ENCODE peak calls at places on chromosome 2, in nine cellular contexts. One of them, this sample, is unnamed.
A peak's percentile ranks its signal among the peaks of the same experiment; 100 is the strongest.

GRCh38 chr2:190637331-190637734 is 11.6 kb upstream of the NAB1 start:
- DNase-seq in GM10248: no peak
- DNase-seq in choroid plexus epithelial cell: peak; percentile 78
- DNase-seq in CD4-positive, alpha-beta T cell: no peak
- DNase-seq in tibial artery: no peak
- DNase-seq in OCI-LY7: peak; percentile 10
- DNase-seq in IMR-90: peak; percentile 66
- DNase-seq in ovary: no peak
- DNase-seq in HFFc6: no peak
- DNase-seq in this sample: no peak

GRCh38 chr2:196063773-196064172 is 4.9 kb downstream of the DNAH7 start:
- DNase-seq in GM10248: no peak
- DNase-seq in choroid plexus epithelial cell: no peak
- DNase-seq in CD4-positive, alpha-beta T cell: no peak
- DNase-seq in tibial artery: no peak
- DNase-seq in OCI-LY7: no peak
- DNase-seq in IMR-90: no peak
- DNase-seq in ovary: no peak
- DNase-seq in HFFc6: no peak
- DNase-seq in this sample: no peak

GRCh38 chr2:165637396-165637795 is 156.7 kb downstream of the GALNT3 start:
- DNase-seq in GM10248: no peak
- DNase-seq in choroid plexus epithelial cell: no peak
- DNase-seq in CD4-positive, alpha-beta T cell: no peak
- DNase-seq in tibial artery: no peak
- DNase-seq in OCI-LY7: no peak
- DNase-seq in IMR-90: no peak
- DNase-seq in ovary: no peak
- DNase-seq in HFFc6: no peak
- DNase-seq in this sample: no peak

GRCh38 chr2:229572434-229573338 is 141.7 kb downstream of the DNER start:
- DNase-seq in GM10248: no peak
- DNase-seq in choroid plexus epithelial cell: no peak
- DNase-seq in CD4-positive, alpha-beta T cell: no peak
- DNase-seq in tibial artery: no peak
- DNase-seq in OCI-LY7: no peak
- DNase-seq in IMR-90: no peak
- DNase-seq in ovary: no peak
- DNase-seq in HFFc6: no peak
- DNase-seq in this sample: no peak

GRCh38 chr2:27442282-27442980 is at the start of gene KRTCAP3:
- DNase-seq in GM10248: peak; percentile 82
- DNase-seq in choroid plexus epithelial cell: no peak
- DNase-seq in CD4-positive, alpha-beta T cell: peak; percentile 58
- DNase-seq in tibial artery: peak; percentile 58
- DNase-seq in OCI-LY7: peak; percentile 17
- DNase-seq in IMR-90: no peak
- DNase-seq in ovary: peak; percentile 70
- DNase-seq in HFFc6: no peak
- DNase-seq in this sample: peak; percentile 65

GRCh38 chr2:72155737-72156136 is 8.1 kb upstream of the CYP26B1 start:
- DNase-seq in GM10248: no peak
- DNase-seq in choroid plexus epithelial cell: no peak
- DNase-seq in CD4-positive, alpha-beta T cell: no peak
- DNase-seq in tibial artery: peak; percentile 49
- DNase-seq in OCI-LY7: no peak
- DNase-seq in IMR-90: no peak
- DNase-seq in ovary: no peak
- DNase-seq in HFFc6: no peak
- DNase-seq in this sample: no peak

GRCh38 chr2:184527058-184527457 is 71.3 kb upstream of the ZNF804A start:
- DNase-seq in GM10248: no peak
- DNase-seq in choroid plexus epithelial cell: no peak
- DNase-seq in CD4-positive, alpha-beta T cell: no peak
- DNase-seq in tibial artery: no peak
- DNase-seq in OCI-LY7: peak; percentile 20
- DNase-seq in IMR-90: no peak
- DNase-seq in ovary: no peak
- DNase-seq in HFFc6: no peak
- DNase-seq in this sample: no peak

GRCh38 chr2:240468300-240469238 is 33.1 kb downstream of the GPC1 start:
- DNase-seq in GM10248: no peak
- DNase-seq in choroid plexus epithelial cell: no peak
- DNase-seq in CD4-positive, alpha-beta T cell: no peak
- DNase-seq in tibial artery: peak; percentile 65
- DNase-seq in OCI-LY7: no peak
- DNase-seq in IMR-90: no peak
- DNase-seq in ovary: peak; percentile 40
- DNase-seq in HFFc6: no peak
- DNase-seq in this sample: peak; percentile 19

GRCh38 chr2:98604547-98604946 is 3.8 kb downstream of the COA5 start:
- DNase-seq in GM10248: no peak
- DNase-seq in choroid plexus epithelial cell: no peak
- DNase-seq in CD4-positive, alpha-beta T cell: no peak
- DNase-seq in tibial artery: no peak
- DNase-seq in OCI-LY7: no peak
- DNase-seq in IMR-90: no peak
- DNase-seq in ovary: no peak
- DNase-seq in HFFc6: no peak
- DNase-seq in this sample: no peak

GRCh38 chr2:27498975-27499374 is 2.3 kb downstream of the GCKR start:
- DNase-seq in GM10248: no peak
- DNase-seq in choroid plexus epithelial cell: no peak
- DNase-seq in CD4-positive, alpha-beta T cell: no peak
- DNase-seq in tibial artery: no peak
- DNase-seq in OCI-LY7: no peak
- DNase-seq in IMR-90: no peak
- DNase-seq in ovary: no peak
- DNase-seq in HFFc6: no peak
- DNase-seq in this sample: no peak

GRCh38 chr2:171810409-171810993 is 83.5 kb downstream of the SLC25A12 start:
- DNase-seq in GM10248: no peak
- DNase-seq in choroid plexus epithelial cell: peak; percentile 66
- DNase-seq in CD4-positive, alpha-beta T cell: no peak
- DNase-seq in tibial artery: no peak
- DNase-seq in OCI-LY7: no peak
- DNase-seq in IMR-90: peak; percentile 79
- DNase-seq in ovary: no peak
- DNase-seq in HFFc6: no peak
- DNase-seq in this sample: no peak

GRCh38 chr2:219207254-219207883 is 787 bp downstream of the ZFAND2B start:
- DNase-seq in GM10248: no peak
- DNase-seq in choroid plexus epithelial cell: no peak
- DNase-seq in CD4-positive, alpha-beta T cell: no peak
- DNase-seq in tibial artery: no peak
- DNase-seq in OCI-LY7: no peak
- DNase-seq in IMR-90: no peak
- DNase-seq in ovary: peak; percentile 42
- DNase-seq in HFFc6: no peak
- DNase-seq in this sample: no peak

GRCh38 chr2:159064446-159065301 is 96.2 kb downstream of the TANC1 start:
- DNase-seq in GM10248: no peak
- DNase-seq in choroid plexus epithelial cell: peak; percentile 73
- DNase-seq in CD4-positive, alpha-beta T cell: no peak
- DNase-seq in tibial artery: no peak
- DNase-seq in OCI-LY7: no peak
- DNase-seq in IMR-90: peak; percentile 58
- DNase-seq in ovary: no peak
- DNase-seq in HFFc6: peak; percentile 41
- DNase-seq in this sample: no peak

GRCh38 chr2:157032019-157032418 is 225.5 kb upstream of the GALNT5 start:
- DNase-seq in GM10248: no peak
- DNase-seq in choroid plexus epithelial cell: peak; percentile 87
- DNase-seq in CD4-positive, alpha-beta T cell: no peak
- DNase-seq in tibial artery: no peak
- DNase-seq in OCI-LY7: no peak
- DNase-seq in IMR-90: peak; percentile 94
- DNase-seq in ovary: no peak
- DNase-seq in HFFc6: peak; percentile 93
- DNase-seq in this sample: no peak

GRCh38 chr2:150332378-150332777 is 155.1 kb downstream of the RND3 start:
- DNase-seq in GM10248: no peak
- DNase-seq in choroid plexus epithelial cell: no peak
- DNase-seq in CD4-positive, alpha-beta T cell: no peak
- DNase-seq in tibial artery: no peak
- DNase-seq in OCI-LY7: no peak
- DNase-seq in IMR-90: no peak
- DNase-seq in ovary: no peak
- DNase-seq in HFFc6: no peak
- DNase-seq in this sample: no peak
- TF ChIP-seq CTCF in GM10248: no peak
- TF ChIP-seq CTCF in choroid plexus epithelial cell: no peak
- TF ChIP-seq CTCF in CD4-positive, alpha-beta T cell: no peak
- TF ChIP-seq CTCF in tibial artery: no peak
- TF ChIP-seq CTCF in OCI-LY7: no peak
- TF ChIP-seq CTCF in IMR-90: no peak
- TF ChIP-seq CTCF in ovary: no peak
- TF ChIP-seq CTCF in HFFc6: no peak
- TF ChIP-seq CTCF in this sample: no peak

GRCh38 chr2:68367918-68368656 is 3.0 kb downstream of the PLEK start:
- DNase-seq in GM10248: no peak
- DNase-seq in choroid plexus epithelial cell: no peak
- DNase-seq in CD4-positive, alpha-beta T cell: no peak
- DNase-seq in tibial artery: no peak
- DNase-seq in OCI-LY7: no peak
- DNase-seq in IMR-90: no peak
- DNase-seq in ovary: no peak
- DNase-seq in HFFc6: no peak
- DNase-seq in this sample: no peak

GRCh38 chr2:68371138-68371537 is 6.1 kb downstream of the PLEK start:
- DNase-seq in GM10248: no peak
- DNase-seq in choroid plexus epithelial cell: no peak
- DNase-seq in CD4-positive, alpha-beta T cell: no peak
- DNase-seq in tibial artery: no peak
- DNase-seq in OCI-LY7: no peak
- DNase-seq in IMR-90: no peak
- DNase-seq in ovary: no peak
- DNase-seq in HFFc6: no peak
- DNase-seq in this sample: no peak

GRCh38 chr2:68371581-68371980 is 6.5 kb downstream of the PLEK start:
- DNase-seq in GM10248: no peak
- DNase-seq in choroid plexus epithelial cell: peak; percentile 39
- DNase-seq in CD4-positive, alpha-beta T cell: no peak
- DNase-seq in tibial artery: no peak
- DNase-seq in OCI-LY7: no peak
- DNase-seq in IMR-90: no peak
- DNase-seq in ovary: no peak
- DNase-seq in HFFc6: no peak
- DNase-seq in this sample: no peak

GRCh38 chr2:68368657-68369339 is 3.7 kb downstream of the PLEK start:
- DNase-seq in GM10248: no peak
- DNase-seq in choroid plexus epithelial cell: peak; percentile 45
- DNase-seq in CD4-positive, alpha-beta T cell: no peak
- DNase-seq in tibial artery: no peak
- DNase-seq in OCI-LY7: peak; percentile 20
- DNase-seq in IMR-90: peak; percentile 81
- DNase-seq in ovary: no peak
- DNase-seq in HFFc6: peak; percentile 81
- DNase-seq in this sample: no peak

GRCh38 chr2:68369340-68369734 is 4.3 kb downstream of the PLEK start:
- DNase-seq in GM10248: no peak
- DNase-seq in choroid plexus epithelial cell: no peak
- DNase-seq in CD4-positive, alpha-beta T cell: no peak
- DNase-seq in tibial artery: no peak
- DNase-seq in OCI-LY7: no peak
- DNase-seq in IMR-90: no peak
- DNase-seq in ovary: no peak
- DNase-seq in HFFc6: no peak
- DNase-seq in this sample: no peak
- TF ChIP-seq CTCF in GM10248: no peak
- TF ChIP-seq CTCF in choroid plexus epithelial cell: no peak
- TF ChIP-seq CTCF in CD4-positive, alpha-beta T cell: no peak
- TF ChIP-seq CTCF in tibial artery: no peak
- TF ChIP-seq CTCF in OCI-LY7: no peak
- TF ChIP-seq CTCF in IMR-90: no peak
- TF ChIP-seq CTCF in ovary: no peak
- TF ChIP-seq CTCF in HFFc6: no peak
- TF ChIP-seq CTCF in this sample: no peak

GRCh38 chr2:181613241-181613640 is 43.7 kb downstream of the CERKL start:
- DNase-seq in GM10248: no peak
- DNase-seq in choroid plexus epithelial cell: no peak
- DNase-seq in CD4-positive, alpha-beta T cell: no peak
- DNase-seq in tibial artery: no peak
- DNase-seq in OCI-LY7: no peak
- DNase-seq in IMR-90: no peak
- DNase-seq in ovary: no peak
- DNase-seq in HFFc6: no peak
- DNase-seq in this sample: no peak

GRCh38 chr2:181605889-181606837 is 50.7 kb downstream of the CERKL start:
- DNase-seq in GM10248: no peak
- DNase-seq in choroid plexus epithelial cell: no peak
- DNase-seq in CD4-positive, alpha-beta T cell: no peak
- DNase-seq in tibial artery: no peak
- DNase-seq in OCI-LY7: no peak
- DNase-seq in IMR-90: no peak
- DNase-seq in ovary: no peak
- DNase-seq in HFFc6: no peak
- DNase-seq in this sample: no peak

GRCh38 chr2:181602017-181602416 is 54.9 kb downstream of the CERKL start:
- DNase-seq in GM10248: no peak
- DNase-seq in choroid plexus epithelial cell: no peak
- DNase-seq in CD4-positive, alpha-beta T cell: no peak
- DNase-seq in tibial artery: no peak
- DNase-seq in OCI-LY7: no peak
- DNase-seq in IMR-90: no peak
- DNase-seq in ovary: no peak
- DNase-seq in HFFc6: no peak
- DNase-seq in this sample: no peak

GRCh38 chr2:181607629-181608627 is 49.0 kb downstream of the CERKL start:
- DNase-seq in GM10248: no peak
- DNase-seq in choroid plexus epithelial cell: no peak
- DNase-seq in CD4-positive, alpha-beta T cell: no peak
- DNase-seq in tibial artery: no peak
- DNase-seq in OCI-LY7: no peak
- DNase-seq in IMR-90: no peak
- DNase-seq in ovary: no peak
- DNase-seq in HFFc6: no peak
- DNase-seq in this sample: no peak
- TF ChIP-seq CTCF in GM10248: no peak
- TF ChIP-seq CTCF in choroid plexus epithelial cell: no peak
- TF ChIP-seq CTCF in CD4-positive, alpha-beta T cell: no peak
- TF ChIP-seq CTCF in tibial artery: no peak
- TF ChIP-seq CTCF in OCI-LY7: no peak
- TF ChIP-seq CTCF in IMR-90: no peak
- TF ChIP-seq CTCF in ovary: no peak
- TF ChIP-seq CTCF in HFFc6: no peak
- TF ChIP-seq CTCF in this sample: no peak

GRCh38 chr2:84545030-84545429 is 28.7 kb downstream of the DNAH6 start:
- DNase-seq in GM10248: no peak
- DNase-seq in choroid plexus epithelial cell: no peak
- DNase-seq in CD4-positive, alpha-beta T cell: no peak
- DNase-seq in tibial artery: no peak
- DNase-seq in OCI-LY7: no peak
- DNase-seq in IMR-90: no peak
- DNase-seq in ovary: no peak
- DNase-seq in HFFc6: no peak
- DNase-seq in this sample: no peak
- TF ChIP-seq CTCF in GM10248: no peak
- TF ChIP-seq CTCF in choroid plexus epithelial cell: no peak
- TF ChIP-seq CTCF in CD4-positive, alpha-beta T cell: no peak
- TF ChIP-seq CTCF in tibial artery: no peak
- TF ChIP-seq CTCF in OCI-LY7: no peak
- TF ChIP-seq CTCF in IMR-90: no peak
- TF ChIP-seq CTCF in ovary: no peak
- TF ChIP-seq CTCF in HFFc6: no peak
- TF ChIP-seq CTCF in this sample: no peak

GRCh38 chr2:74921236-74921736 is 37.2 kb upstream of the POLE4 start:
- DNase-seq in GM10248: no peak
- DNase-seq in choroid plexus epithelial cell: no peak
- DNase-seq in CD4-positive, alpha-beta T cell: no peak
- DNase-seq in tibial artery: no peak
- DNase-seq in OCI-LY7: no peak
- DNase-seq in IMR-90: no peak
- DNase-seq in ovary: no peak
- DNase-seq in HFFc6: peak; percentile 10
- DNase-seq in this sample: no peak
- TF ChIP-seq CTCF in GM10248: no peak
- TF ChIP-seq CTCF in choroid plexus epithelial cell: no peak
- TF ChIP-seq CTCF in CD4-positive, alpha-beta T cell: no peak
- TF ChIP-seq CTCF in tibial artery: no peak
- TF ChIP-seq CTCF in OCI-LY7: no peak
- TF ChIP-seq CTCF in IMR-90: no peak
- TF ChIP-seq CTCF in ovary: no peak
- TF ChIP-seq CTCF in HFFc6: peak; percentile 50
- TF ChIP-seq CTCF in this sample: no peak